ENCODE peak calls at places on chromosome 1, in nine cellular contexts. H is endothelial cell, M is glutamatergic neuron, Q is WTC11, X is GM20000, C is RWPE1, P is psoas muscle, Z is ovary, G is AG04449. F is an unnamed sample.

GRCh38 chr1:8598060-8598724 is 219.2 kb downstream of the RERE start:
- DNase-seq in H (peak), M (peak), Q (no peak), X (no peak), C (no peak), P (no peak), Z (peak), G (no peak), F (no peak)

GRCh38 chr1:163231385-163231784 is 28.7 kb upstream of the RGS5 start:
- DNase-seq in H (no peak), M (no peak), Q (no peak), X (no peak), C (no peak), P (no peak), Z (no peak), G (peak), F (no peak)

GRCh38 chr1:232553050-232553754 is 76.7 kb downstream of the SIPA1L2 start:
- DNase-seq in H (peak), M (no peak), Q (no peak), X (no peak), C (no peak), P (peak), Z (peak), G (no peak), F (no peak)

GRCh38 chr1:5456090-5456789 is 536.0 kb downstream of the NPHP4 start:
- DNase-seq in H (no peak), M (no peak), Q (no peak), X (no peak), C (no peak), P (no peak), Z (no peak), G (no peak), F (no peak)

GRCh38 chr1:222404710-222405109 is 143.2 kb downstream of the HHIPL2 start:
- DNase-seq in H (no peak), M (no peak), Q (no peak), X (peak), C (no peak), P (no peak), Z (no peak), G (no peak), F (peak)

GRCh38 chr1:170831276-170831675 is 104.1 kb upstream of the MROH9 start:
- DNase-seq in H (no peak), M (no peak), Q (no peak), X (no peak), C (no peak), P (no peak), Z (no peak), G (no peak), F (no peak)

GRCh38 chr1:86156571-86157455 is at the start of gene COL24A1:
- DNase-seq in H (peak), M (peak), Q (peak), X (peak), C (peak), P (peak), Z (peak), G (no peak), F (peak)

GRCh38 chr1:26225033-26225831 is 8.8 kb upstream of the CEP85 start:
- DNase-seq in H (peak), M (peak), Q (peak), X (peak), C (no peak), P (peak), Z (peak), G (no peak), F (no peak)

GRCh38 chr1:231962636-231963035 is 336.0 kb downstream of the DISC1 start:
- DNase-seq in H (no peak), M (no peak), Q (no peak), X (no peak), C (no peak), P (no peak), Z (no peak), G (no peak), F (no peak)

GRCh38 chr1:100510441-100510840 is 27.5 kb upstream of the GPR88 start:
- DNase-seq in H (no peak), M (no peak), Q (no peak), X (no peak), C (no peak), P (no peak), Z (no peak), G (no peak), F (no peak)

GRCh38 chr1:149979972-149980548 is 30.5 kb downstream of the OTUD7B start:
- DNase-seq in H (no peak), M (no peak), Q (no peak), X (peak), C (no peak), P (no peak), Z (no peak), G (no peak), F (no peak)

GRCh38 chr1:247111259-247111635 is 7.1 kb upstream of the ZNF669 start:
- DNase-seq in H (no peak), M (no peak), Q (peak), X (peak), C (no peak), P (no peak), Z (no peak), G (no peak), F (no peak)

GRCh38 chr1:97814121-97814520 is 106.7 kb downstream of the DPYD start:
- DNase-seq in H (no peak), M (no peak), Q (no peak), X (no peak), C (no peak), P (no peak), Z (no peak), G (no peak), F (no peak)

GRCh38 chr1:235511470-235512240 is 7.4 kb upstream of the B3GALNT2 start:
- DNase-seq in H (no peak), M (no peak), Q (no peak), X (no peak), C (no peak), P (no peak), Z (no peak), G (no peak), F (no peak)

GRCh38 chr1:184684285-184685077 is 70.2 kb downstream of the EDEM3 start:
- DNase-seq in H (no peak), M (no peak), Q (no peak), X (no peak), C (no peak), P (peak), Z (peak), G (no peak), F (no peak)

GRCh38 chr1:207412845-207413244 is 41.3 kb upstream of the CR2 start:
- DNase-seq in H (no peak), M (no peak), Q (no peak), X (no peak), C (no peak), P (no peak), Z (no peak), G (no peak), F (no peak)

GRCh38 chr1:46204406-46204742 is 1.2 kb downstream of the LURAP1 start:
- DNase-seq in H (no peak), M (no peak), Q (no peak), X (no peak), C (no peak), P (peak), Z (no peak), G (no peak), F (no peak)

GRCh38 chr1:5430911-5431310 is 561.3 kb downstream of the NPHP4 start:
- DNase-seq in H (no peak), M (no peak), Q (no peak), X (no peak), C (no peak), P (no peak), Z (no peak), G (no peak), F (no peak)

GRCh38 chr1:210700511-210700910 is 371.8 kb downstream of the HHAT start:
- DNase-seq in H (no peak), M (no peak), Q (no peak), X (no peak), C (no peak), P (no peak), Z (no peak), G (no peak), F (no peak)

GRCh38 chr1:53430779-53431178 is 28.4 kb upstream of the DMRTB1 start:
- DNase-seq in H (no peak), M (no peak), Q (no peak), X (no peak), C (no peak), P (no peak), Z (no peak), G (no peak), F (no peak)

GRCh38 chr1:244214009-244214967 is 163.2 kb downstream of the ZBTB18 start:
- DNase-seq in H (no peak), M (peak), Q (peak), X (no peak), C (peak), P (peak), Z (no peak), G (peak), F (no peak)

GRCh38 chr1:201511925-201512539 is 5.1 kb upstream of the CSRP1 start:
- DNase-seq in H (peak), M (peak), Q (peak), X (peak), C (no peak), P (peak), Z (peak), G (no peak), F (peak)

GRCh38 chr1:61887076-61887867 is 145.0 kb downstream of the PATJ start:
- DNase-seq in H (no peak), M (no peak), Q (no peak), X (no peak), C (no peak), P (no peak), Z (no peak), G (no peak), F (no peak)

GRCh38 chr1:55718758-55719671 is 503.9 kb upstream of the USP24 start:
- DNase-seq in H (no peak), M (no peak), Q (peak), X (no peak), C (peak), P (peak), Z (peak), G (peak), F (no peak)

DNA sequence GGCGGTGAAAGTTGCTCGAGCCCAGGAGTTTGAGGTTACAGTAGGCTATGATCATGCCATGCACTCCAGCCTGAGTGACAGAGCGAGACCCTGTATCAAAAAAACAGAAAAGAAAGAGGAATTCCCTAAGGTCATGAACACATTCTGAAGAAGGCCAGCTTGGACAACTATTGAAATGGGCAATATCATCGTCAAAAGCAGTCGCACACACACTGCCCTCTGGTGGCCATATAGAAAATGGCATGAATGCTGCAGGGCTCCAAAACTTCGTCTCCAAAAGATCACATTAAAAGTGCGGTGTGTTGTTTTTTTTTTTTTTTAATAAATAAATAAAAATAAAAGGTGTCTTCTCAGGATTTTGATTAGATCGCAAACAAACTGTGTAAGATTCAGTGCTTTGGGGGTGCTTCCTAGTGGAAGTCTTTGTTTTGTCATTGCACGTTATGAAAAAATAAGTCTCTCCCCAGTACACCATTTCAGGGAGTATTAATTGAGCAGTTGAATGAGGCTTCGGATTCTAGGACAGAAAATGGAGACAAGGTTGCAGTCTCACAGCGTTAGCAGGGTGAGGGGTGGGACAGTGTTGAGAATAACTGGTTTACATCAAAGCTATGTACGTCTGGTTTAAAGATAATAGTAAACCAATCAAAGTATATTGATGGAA is 87.5 kb upstream of the FMN2 start:
- DNase-seq in H (peak), M (peak), Q (peak), X (peak), C (peak), P (no peak), Z (no peak), G (no peak), F (peak)
- TF ChIP-seq CTCF in H (peak), M (peak), Q (peak), X (peak), C (peak), P (peak), Z (no peak), G (peak), F (peak)

GRCh38 chr1:47399841-47400144 is 16.3 kb upstream of the FOXE3 start:
- DNase-seq in H (no peak), M (no peak), Q (no peak), X (no peak), C (no peak), P (no peak), Z (no peak), G (no peak), F (no peak)

GRCh38 chr1:47399138-47399840 is 16.8 kb upstream of the FOXE3 start:
- DNase-seq in H (no peak), M (no peak), Q (no peak), X (no peak), C (no peak), P (no peak), Z (no peak), G (no peak), F (no peak)

GRCh38 chr1:47402591-47402990 is 13.5 kb upstream of the FOXE3 start:
- DNase-seq in H (no peak), M (no peak), Q (no peak), X (no peak), C (no peak), P (no peak), Z (no peak), G (no peak), F (no peak)

GRCh38 chr1:47403321-47403720 is 12.8 kb upstream of the FOXE3 start:
- DNase-seq in H (no peak), M (no peak), Q (no peak), X (no peak), C (no peak), P (no peak), Z (no peak), G (no peak), F (no peak)

DNA sequence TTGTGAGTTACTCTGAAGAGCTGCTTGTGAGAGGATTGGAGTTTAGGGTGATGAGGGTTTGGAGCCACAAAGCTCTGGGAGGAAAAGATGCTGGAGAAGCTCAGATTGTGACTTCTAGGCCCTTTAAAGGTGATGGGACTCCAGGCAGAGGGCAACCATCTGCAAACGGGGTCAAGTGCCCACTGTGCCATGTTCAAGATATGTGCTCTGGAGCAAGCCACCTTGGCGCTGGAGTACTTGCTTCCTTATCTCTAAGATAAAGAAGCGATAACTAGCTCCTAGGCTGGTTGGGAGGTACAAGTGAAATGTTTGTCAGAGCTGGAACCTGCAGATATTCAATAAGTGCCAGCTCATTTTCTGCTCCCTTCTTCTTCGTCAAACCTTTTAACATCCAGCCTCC is 14.3 kb upstream of the FOXE3 start:
- DNase-seq in H (no peak), M (no peak), Q (no peak), X (no peak), C (no peak), P (no peak), Z (no peak), G (no peak), F (no peak)
- TF ChIP-seq CTCF in H (no peak), M (no peak), Q (no peak), X (no peak), C (no peak), P (no peak), Z (no peak), G (no peak), F (no peak)

GRCh38 chr1:110472546-110472945 is 21.6 kb downstream of the PROK1 start:
- DNase-seq in H (no peak), M (no peak), Q (no peak), X (no peak), C (no peak), P (no peak), Z (no peak), G (no peak), F (no peak)

GRCh38 chr1:110475358-110476027 is 24.5 kb downstream of the PROK1 start:
- DNase-seq in H (no peak), M (no peak), Q (no peak), X (no peak), C (no peak), P (no peak), Z (no peak), G (no peak), F (no peak)

GRCh38 chr1:110466646-110467280 is 15.8 kb downstream of the PROK1 start:
- DNase-seq in H (no peak), M (no peak), Q (no peak), X (no peak), C (no peak), P (no peak), Z (no peak), G (no peak), F (no peak)

GRCh38 chr1:110474444-110474843 is 23.5 kb downstream of the PROK1 start:
- DNase-seq in H (no peak), M (no peak), Q (no peak), X (no peak), C (no peak), P (no peak), Z (no peak), G (no peak), F (no peak)

DNA sequence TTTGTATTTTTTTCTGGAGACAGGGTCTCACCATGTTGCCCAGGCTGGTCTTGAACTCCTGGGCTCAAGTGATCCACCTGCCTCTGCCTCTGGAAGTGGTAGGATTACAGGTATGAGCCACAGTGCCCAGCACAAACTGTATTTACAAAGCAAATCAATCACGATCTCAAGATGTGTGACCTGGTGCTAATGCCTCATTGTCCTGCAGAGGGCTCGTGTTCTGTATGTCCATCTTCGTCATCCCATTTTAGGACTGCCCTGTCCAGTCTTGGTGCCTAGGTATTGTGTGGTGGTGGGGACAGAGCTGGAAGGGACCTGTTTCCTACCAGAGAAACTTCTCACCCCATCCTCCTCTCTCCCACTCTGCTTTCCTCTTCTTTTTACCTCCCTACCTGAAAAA is 20.2 kb downstream of the PROK1 start:
- DNase-seq in H (no peak), M (no peak), Q (no peak), X (no peak), C (no peak), P (no peak), Z (no peak), G (no peak), F (no peak)
- TF ChIP-seq CTCF in H (no peak), M (no peak), Q (no peak), X (no peak), C (no peak), P (no peak), Z (no peak), G (no peak), F (no peak)

GRCh38 chr1:44723064-44723463 is 7.9 kb downstream of the RNU5D-1 start:
- DNase-seq in H (no peak), M (no peak), Q (no peak), X (peak), C (no peak), P (no peak), Z (no peak), G (no peak), F (no peak)

GRCh38 chr1:44724408-44725308 is 6.3 kb downstream of the RNU5D-1 start:
- DNase-seq in H (no peak), M (no peak), Q (no peak), X (no peak), C (no peak), P (no peak), Z (no peak), G (no peak), F (no peak)

GRCh38 chr1:44723496-44724407 is 7.2 kb downstream of the RNU5D-1 start:
- DNase-seq in H (no peak), M (no peak), Q (no peak), X (peak), C (no peak), P (no peak), Z (no peak), G (no peak), F (peak)

GRCh38 chr1:44721521-44722361 is 9.2 kb downstream of the RNU5D-1 start:
- DNase-seq in H (no peak), M (no peak), Q (no peak), X (peak), C (peak), P (no peak), Z (no peak), G (peak), F (peak)

GRCh38 chr1:44725309-44725698 is 5.7 kb downstream of the RNU5D-1 start:
- DNase-seq in H (no peak), M (no peak), Q (no peak), X (no peak), C (no peak), P (no peak), Z (no peak), G (no peak), F (no peak)
- TF ChIP-seq CTCF in H (no peak), M (no peak), Q (no peak), X (no peak), C (no peak), P (no peak), Z (no peak), G (no peak), F (no peak)

GRCh38 chr1:227780101-227781044 is 35.1 kb upstream of the PRSS38 start:
- DNase-seq in H (no peak), M (no peak), Q (peak), X (no peak), C (no peak), P (no peak), Z (peak), G (no peak), F (no peak)
- TF ChIP-seq CTCF in H (no peak), M (no peak), Q (no peak), X (no peak), C (no peak), P (no peak), Z (no peak), G (no peak), F (no peak)

GRCh38 chr1:72845342-72845741 is 563.0 kb upstream of the NEGR1 start:
- DNase-seq in H (peak), M (peak), Q (peak), X (no peak), C (no peak), P (no peak), Z (no peak), G (no peak), F (no peak)
- TF ChIP-seq CTCF in H (peak), M (no peak), Q (peak), X (no peak), C (no peak), P (no peak), Z (no peak), G (no peak), F (no peak)

F was measured in GM10248.